ENCODE peak calls at places on chromosome 17, in four cellular contexts. One of them, this sample, is unnamed.

GRCh38 chr17:1713878-1714487 is 3.8 kb upstream of the TLCD2 start:
- DNase-seq in K562: no peak
- DNase-seq in A549: peak
- DNase-seq in SK-N-SH: peak
- DNase-seq in this sample: no peak

GRCh38 chr17:62967111-62967449 is 1.0 kb downstream of the TANC2 start:
- DNase-seq in K562: no peak
- DNase-seq in A549: no peak
- DNase-seq in SK-N-SH: no peak
- DNase-seq in this sample: no peak

GRCh38 chr17:45305532-45306087 is 11.2 kb downstream of the MAP3K14 start:
- DNase-seq in K562: no peak
- DNase-seq in A549: no peak
- DNase-seq in SK-N-SH: no peak
- DNase-seq in this sample: no peak

GRCh38 chr17:64180674-64181073 is 50.7 kb upstream of the ERN1 start:
- DNase-seq in K562: no peak
- DNase-seq in A549: no peak
- DNase-seq in SK-N-SH: no peak
- DNase-seq in this sample: no peak

GRCh38 chr17:73362697-73363096 is 50.9 kb upstream of the CDC42EP4 start:
- DNase-seq in K562: peak
- DNase-seq in A549: peak
- DNase-seq in SK-N-SH: no peak
- DNase-seq in this sample: no peak

GRCh38 chr17:68176770-68177169 is 71.1 kb upstream of the AMZ2 start:
- DNase-seq in K562: no peak
- DNase-seq in A549: no peak
- DNase-seq in SK-N-SH: no peak
- DNase-seq in this sample: no peak

GRCh38 chr17:1073241-1073962 is 76.5 kb downstream of the TIMM22 start:
- DNase-seq in K562: no peak
- DNase-seq in A549: no peak
- DNase-seq in SK-N-SH: no peak
- DNase-seq in this sample: no peak

GRCh38 chr17:76493505-76494167 is 7.6 kb downstream of the RHBDF2 start:
- DNase-seq in K562: no peak
- DNase-seq in A549: no peak
- DNase-seq in SK-N-SH: no peak
- DNase-seq in this sample: no peak

GRCh38 chr17:52143536-52143935 is 15.0 kb downstream of the CA10 start:
- DNase-seq in K562: no peak
- DNase-seq in A549: no peak
- DNase-seq in SK-N-SH: no peak
- DNase-seq in this sample: no peak

GRCh38 chr17:66810951-66811682 is 23.8 kb upstream of the CACNG5 start:
- DNase-seq in K562: no peak
- DNase-seq in A549: no peak
- DNase-seq in SK-N-SH: no peak
- DNase-seq in this sample: no peak

GRCh38 chr17:76357597-76358158 is 4.0 kb upstream of the PRPSAP1 start:
- DNase-seq in K562: no peak
- DNase-seq in A549: no peak
- DNase-seq in SK-N-SH: no peak
- DNase-seq in this sample: no peak

GRCh38 chr17:17729620-17730249 is 48.5 kb downstream of the RAI1 start:
- DNase-seq in K562: peak
- DNase-seq in A549: peak
- DNase-seq in SK-N-SH: peak
- DNase-seq in this sample: no peak

GRCh38 chr17:17919169-17920107 is 52.8 kb downstream of the TOM1L2 start:
- DNase-seq in K562: peak
- DNase-seq in A549: peak
- DNase-seq in SK-N-SH: peak
- DNase-seq in this sample: peak

GRCh38 chr17:40953876-40954275 is 12.9 kb downstream of the KRT39 start:
- DNase-seq in K562: no peak
- DNase-seq in A549: peak
- DNase-seq in SK-N-SH: no peak
- DNase-seq in this sample: no peak

GRCh38 chr17:60372790-60373483 is 19.0 kb downstream of the USP32 start:
- DNase-seq in K562: no peak
- DNase-seq in A549: peak
- DNase-seq in SK-N-SH: no peak
- DNase-seq in this sample: no peak

GRCh38 chr17:66437466-66438026 is 135.1 kb downstream of the PRKCA start:
- DNase-seq in K562: no peak
- DNase-seq in A549: no peak
- DNase-seq in SK-N-SH: no peak
- DNase-seq in this sample: no peak

GRCh38 chr17:49285716-49286115 is 55.1 kb upstream of the PHOSPHO1 start:
- DNase-seq in K562: no peak
- DNase-seq in A549: no peak
- DNase-seq in SK-N-SH: no peak
- DNase-seq in this sample: no peak

GRCh38 chr17:61461967-61462733 is 9.9 kb downstream of the TBX4 start:
- DNase-seq in K562: peak
- DNase-seq in A549: no peak
- DNase-seq in SK-N-SH: peak
- DNase-seq in this sample: no peak

GRCh38 chr17:8375738-8376259 is 705 bp downstream of the KRABD2 start:
- DNase-seq in K562: no peak
- DNase-seq in A549: no peak
- DNase-seq in SK-N-SH: no peak
- DNase-seq in this sample: no peak

GRCh38 chr17:82948957-82949356 is 109.1 kb upstream of the ZNF750 start:
- DNase-seq in K562: no peak
- DNase-seq in A549: no peak
- DNase-seq in SK-N-SH: no peak
- DNase-seq in this sample: no peak

GRCh38 chr17:51439395-51440229 is 179.3 kb downstream of the UTP18 start:
- DNase-seq in K562: no peak
- DNase-seq in A549: no peak
- DNase-seq in SK-N-SH: no peak
- DNase-seq in this sample: no peak

GRCh38 chr17:78933959-78934568 is 8.9 kb upstream of the TIMP2 start:
- DNase-seq in K562: no peak
- DNase-seq in A549: peak
- DNase-seq in SK-N-SH: peak
- DNase-seq in this sample: no peak
- H3K4me2 ChIP-seq in K562: no peak
- H3K4me2 ChIP-seq in A549: peak
- H3K4me2 ChIP-seq in SK-N-SH: peak
- H3K4me2 ChIP-seq in this sample: no peak

GRCh38 chr17:6641374-6641818 is 536 bp downstream of the TXNDC17 start:
- DNase-seq in K562: no peak
- DNase-seq in A549: no peak
- DNase-seq in SK-N-SH: no peak
- DNase-seq in this sample: no peak
- TF ChIP-seq RCOR1 in K562: no peak
- TF ChIP-seq RCOR1 in A549: no peak
- TF ChIP-seq RCOR1 in SK-N-SH: no peak
- TF ChIP-seq RCOR1 in this sample: no peak

DNA sequence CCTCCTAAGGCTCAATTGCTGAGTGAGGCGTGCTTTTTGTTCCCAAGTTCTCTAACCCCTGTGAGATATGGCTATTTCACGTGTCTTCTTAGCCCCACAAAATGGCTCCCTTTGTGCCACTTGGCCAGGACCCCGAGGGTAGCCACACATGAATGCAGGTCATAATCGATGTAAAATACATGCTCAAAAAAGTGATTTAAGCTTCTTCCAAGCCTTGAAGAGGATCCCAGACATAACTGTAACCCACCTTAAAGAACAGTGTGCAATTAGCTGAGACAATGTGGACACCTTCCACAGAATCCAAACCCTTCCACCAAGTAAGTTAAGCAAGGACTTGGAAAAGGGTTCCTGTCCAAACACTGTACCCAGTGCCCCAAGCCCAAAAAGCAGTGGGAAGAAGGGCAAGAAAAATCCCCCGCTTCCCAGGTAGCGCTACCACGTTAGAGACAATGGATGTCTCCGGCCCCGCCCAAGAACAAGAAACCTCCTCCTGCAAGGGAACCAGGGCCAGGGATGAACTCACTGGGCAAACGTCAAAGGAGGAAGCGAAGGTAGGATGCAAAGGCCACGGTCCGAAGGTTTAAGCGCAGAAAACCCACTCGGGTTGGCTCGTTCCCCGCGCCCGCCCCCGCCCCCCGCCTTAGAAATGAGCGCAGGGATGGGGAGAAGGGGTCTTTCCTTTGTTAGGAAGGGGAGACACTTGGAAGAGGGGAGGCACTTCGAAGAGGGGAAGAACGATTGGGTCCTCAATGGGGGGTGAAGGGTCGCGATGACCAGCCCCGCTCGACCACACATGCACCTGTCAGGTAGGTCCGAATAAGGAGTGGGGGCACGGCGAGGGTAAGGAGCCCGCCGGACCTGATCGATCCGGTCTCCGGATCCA is 1.1 kb downstream of the JPT1 start:
- DNase-seq in K562: peak
- DNase-seq in A549: peak
- DNase-seq in SK-N-SH: peak
- DNase-seq in this sample: no peak
- TF ChIP-seq MAX in K562: no peak
- TF ChIP-seq MAX in A549: peak
- TF ChIP-seq MAX in SK-N-SH: peak
- TF ChIP-seq MAX in this sample: no peak

GRCh38 chr17:57869599-57870282 is 19.9 kb upstream of the MRPS23 start:
- DNase-seq in K562: no peak
- DNase-seq in A549: peak
- DNase-seq in SK-N-SH: no peak
- DNase-seq in this sample: no peak
- H3K4me2 ChIP-seq in K562: no peak
- H3K4me2 ChIP-seq in A549: peak
- H3K4me2 ChIP-seq in SK-N-SH: peak
- H3K4me2 ChIP-seq in this sample: no peak

DNA sequence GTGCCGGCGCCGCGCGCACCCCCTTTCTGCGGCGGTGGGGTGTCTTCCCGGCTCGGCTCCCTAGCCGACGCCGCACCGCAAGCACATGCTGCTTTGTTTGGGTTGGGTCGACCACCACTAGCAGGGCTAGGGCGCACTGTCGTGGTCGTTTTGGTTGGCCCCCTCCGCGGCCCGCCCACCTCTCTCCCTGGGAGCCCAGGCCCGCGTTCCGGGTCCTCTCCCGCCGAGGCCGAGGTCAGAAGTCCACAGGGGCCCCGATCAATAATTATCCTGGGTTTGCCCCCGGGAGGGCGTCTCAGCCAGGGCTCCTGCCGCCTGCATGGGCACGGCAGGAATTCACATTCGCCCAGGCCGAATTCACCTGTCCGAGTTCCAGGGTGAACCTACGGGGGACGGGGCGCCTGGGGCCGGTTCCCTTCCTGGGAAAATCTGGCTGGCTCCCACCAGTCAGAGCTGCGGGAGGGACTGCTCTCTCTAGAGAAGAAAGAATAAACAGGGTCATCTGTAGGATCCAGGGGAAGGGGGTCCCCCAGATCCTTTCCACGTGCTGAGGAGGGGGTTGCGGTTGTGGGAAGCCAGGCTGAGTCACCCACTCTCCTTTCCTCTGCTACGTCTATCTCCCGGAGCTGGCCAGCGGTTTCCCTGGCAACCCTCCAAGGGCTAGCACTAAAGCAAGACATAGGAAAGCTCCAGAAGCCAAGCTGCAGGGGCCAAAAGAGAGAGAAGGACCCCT is 584 bp upstream of the STAT5B start:
- DNase-seq in K562: peak
- DNase-seq in A549: peak
- DNase-seq in SK-N-SH: peak
- DNase-seq in this sample: no peak
- TF ChIP-seq RCOR1 in K562: peak
- TF ChIP-seq RCOR1 in A549: no peak
- TF ChIP-seq RCOR1 in SK-N-SH: no peak
- TF ChIP-seq RCOR1 in this sample: no peak

GRCh38 chr17:36743130-36743529 is 141.7 kb downstream of the MRM1 start:
- DNase-seq in K562: no peak
- DNase-seq in A549: no peak
- DNase-seq in SK-N-SH: no peak
- DNase-seq in this sample: no peak
- TF ChIP-seq MAX in K562: no peak
- TF ChIP-seq MAX in A549: no peak
- TF ChIP-seq MAX in SK-N-SH: no peak
- TF ChIP-seq MAX in this sample: no peak

GRCh38 chr17:38739305-38739704 is 8.8 kb downstream of the PCGF2 start:
- DNase-seq in K562: no peak
- DNase-seq in A549: no peak
- DNase-seq in SK-N-SH: no peak
- DNase-seq in this sample: no peak

GRCh38 chr17:38740806-38741205 is 7.3 kb downstream of the PCGF2 start:
- DNase-seq in K562: no peak
- DNase-seq in A549: no peak
- DNase-seq in SK-N-SH: no peak
- DNase-seq in this sample: no peak

GRCh38 chr17:38740016-38740415 is 8.1 kb downstream of the PCGF2 start:
- DNase-seq in K562: no peak
- DNase-seq in A549: no peak
- DNase-seq in SK-N-SH: no peak
- DNase-seq in this sample: no peak

GRCh38 chr17:38738686-38739085 is 8.5 kb downstream of the CISD3 start:
- DNase-seq in K562: no peak
- DNase-seq in A549: no peak
- DNase-seq in SK-N-SH: no peak
- DNase-seq in this sample: no peak

DNA sequence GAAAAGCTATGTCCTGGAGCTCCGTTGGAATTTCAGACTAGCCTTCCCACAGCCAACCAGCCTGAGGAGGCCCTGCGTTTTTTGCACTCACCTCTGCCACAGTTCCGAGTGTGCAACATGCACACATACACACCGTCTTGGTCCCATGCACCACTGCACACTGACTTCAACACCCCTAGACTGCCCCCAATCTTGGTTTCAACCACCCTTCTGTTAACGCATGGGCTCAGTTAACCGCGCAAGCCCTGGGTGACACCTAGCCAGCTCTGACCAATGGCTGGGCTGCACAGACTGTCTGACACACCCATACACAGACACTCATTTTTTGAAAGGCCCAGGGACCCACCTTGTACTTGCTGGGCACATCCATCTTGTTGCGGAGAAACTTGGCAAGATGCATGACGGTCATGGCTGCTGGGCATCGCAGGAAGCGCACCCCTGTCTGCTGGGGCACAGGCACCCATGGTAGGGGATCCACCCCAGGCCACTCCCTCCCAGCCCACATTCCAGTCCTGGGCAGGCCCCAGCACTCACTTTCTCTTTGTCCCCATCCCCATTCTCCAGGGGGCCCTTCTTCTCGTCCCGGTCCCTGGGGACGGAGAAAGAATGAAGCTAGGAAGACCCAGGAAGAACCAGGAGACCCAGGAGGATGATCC is 8.0 kb downstream of the CISD3 start:
- DNase-seq in K562: no peak
- DNase-seq in A549: no peak
- DNase-seq in SK-N-SH: no peak
- DNase-seq in this sample: no peak
- H3K4me2 ChIP-seq in K562: no peak
- H3K4me2 ChIP-seq in A549: no peak
- H3K4me2 ChIP-seq in SK-N-SH: no peak
- H3K4me2 ChIP-seq in this sample: no peak

GRCh38 chr17:77959216-77959925 is 868 bp downstream of the TNRC6C start:
- DNase-seq in K562: peak
- DNase-seq in A549: no peak
- DNase-seq in SK-N-SH: peak
- DNase-seq in this sample: no peak
- TF ChIP-seq RCOR1 in K562: no peak
- TF ChIP-seq RCOR1 in A549: no peak
- TF ChIP-seq RCOR1 in SK-N-SH: no peak
- TF ChIP-seq RCOR1 in this sample: no peak

This sample was measured in GM12878.